ENCODE peak calls at places on chromosomes 5 and 9, in four cellular contexts. Q is NCI-H2107; B is CD4-positive, alpha-beta T cell; V is hypothalamus. P is an unnamed sample.
A peak's percentile ranks its signal among the peaks of the same experiment; 100 is the strongest.

GRCh38 chr9:37958154-37958553 is 54.2 kb upstream of the SLC25A51 start:
- DNase-seq in Q (no peak), V (no peak), B (no peak), P (no peak)

GRCh38 chr9:136942112-136942880 is 2.2 kb downstream of the FBXW5 start:
- DNase-seq in Q (no peak), V (no peak), B (no peak), P (no peak)

GRCh38 chr5:166046956-166047355 is 2244.5 kb upstream of the WWC1 start:
- DNase-seq in V (no peak), Q (no peak), B (no peak), P (no peak)

GRCh38 chr9:128098936-128099931 is 28.3 kb downstream of the PTGES2 start:
- DNase-seq in V (no peak), B (no peak), Q (no peak), P (no peak)

GRCh38 chr9:129752915-129753724 is at the start of gene PTGES:
- DNase-seq in V (no peak), B (peak; percentile 18), Q (no peak), P (no peak)

GRCh38 chr5:72842816-72843215 is 26.4 kb downstream of the TNPO1 start:
- DNase-seq in B (no peak), Q (no peak), V (no peak), P (no peak)

GRCh38 chr9:37561682-37562081 is 14.5 kb downstream of the FBXO10 start:
- DNase-seq in Q (no peak), V (no peak), B (no peak), P (no peak)

GRCh38 chr9:79581388-79581787 is 9.6 kb downstream of the TLE4 start:
- DNase-seq in Q (no peak), B (no peak), V (no peak), P (no peak)

GRCh38 chr5:151630088-151630487 is 39.0 kb upstream of the FAT2 start:
- DNase-seq in V (no peak), B (no peak), Q (no peak), P (no peak)

GRCh38 chr5:57889558-57889957 is 406.9 kb upstream of the ACTBL2 start:
- DNase-seq in V (no peak), Q (no peak), B (no peak), P (no peak)

GRCh38 chr9:13014484-13014883 is 239.7 kb downstream of the LURAP1L start:
- DNase-seq in Q (no peak), V (no peak), B (no peak), P (no peak)

GRCh38 chr5:147530801-147531389 is 21.0 kb upstream of the DPYSL3 start:
- DNase-seq in B (no peak), Q (no peak), V (no peak), P (no peak)

GRCh38 chr9:92191801-92192200 is 76.6 kb upstream of the SPTLC1 start:
- DNase-seq in Q (no peak), B (no peak), V (no peak), P (no peak)

GRCh38 chr9:98334796-98335195 is 79.3 kb upstream of the TBC1D2 start:
- DNase-seq in V (no peak), B (no peak), Q (no peak), P (no peak)

GRCh38 chr9:127221695-127222094 is 42.9 kb upstream of the GARNL3 start:
- DNase-seq in V (no peak), Q (no peak), B (no peak), P (no peak)

GRCh38 chr9:107137495-107138202 is 145.4 kb upstream of the RAD23B start:
- DNase-seq in B (no peak), Q (no peak), V (no peak), P (no peak)

GRCh38 chr5:6083311-6083941 is 294.9 kb downstream of the MED10 start:
- DNase-seq in Q (no peak), B (no peak), V (no peak), P (no peak)

GRCh38 chr5:1659100-1660036 is 135.6 kb upstream of the LPCAT1 start:
- DNase-seq in V (no peak), Q (no peak), B (no peak), P (no peak)

GRCh38 chr9:125332527-125332926 is 70.9 kb downstream of the GAPVD1 start:
- DNase-seq in V (no peak), B (no peak), Q (no peak), P (no peak)

GRCh38 chr5:17944046-17944445 is 309.8 kb downstream of the TAF11L14 start:
- DNase-seq in B (no peak), V (no peak), Q (no peak), P (no peak)

GRCh38 chr9:107546859-107547258 is 57.3 kb upstream of the KLF4 start:
- DNase-seq in Q (no peak), V (no peak), B (no peak), P (no peak)

GRCh38 chr5:17763301-17763700 is 129.0 kb downstream of the TAF11L14 start:
- DNase-seq in B (no peak), Q (no peak), V (no peak), P (no peak)

GRCh38 chr5:149895416-149896345 is 48.9 kb downstream of the PDE6A start:
- DNase-seq in V (no peak), B (no peak), Q (no peak), P (no peak)

GRCh38 chr9:32931129-32931528 is 70.3 kb downstream of the APTX start:
- DNase-seq in V (no peak), B (no peak), Q (no peak), P (no peak)

GRCh38 chr5:83474170-83474796 is 2.7 kb downstream of the VCAN start:
- DNase-seq in V (peak; percentile 78), Q (no peak), B (no peak), P (peak; percentile 27)

GRCh38 chr5:31720811-31721345 is 81.9 kb downstream of the PDZD2 start:
- DNase-seq in B (no peak), V (no peak), Q (no peak), P (no peak)

P was measured in anterior cingulate cortex.